ENCODE peak calls at places on chromosome 5, in seven cellular contexts. P is Calu3, K is osteoblast, Z is GM10248, N is astrocyte, C is cardiac fibroblast, Y is cardiac muscle cell. V is an unnamed sample.
A peak's percentile ranks its signal among the peaks of the same experiment; 100 is the strongest.

GRCh38 chr5:4022991-4023390 is 427.4 kb downstream of the IRX1 start:
- DNase-seq in P (no peak), K (no peak), Z (no peak), N (no peak), C (no peak), Y (no peak), V (no peak)

GRCh38 chr5:159448-160172 is 31.7 kb upstream of the LRRC14B start:
- DNase-seq in P (no peak), K (peak; percentile 95), Z (no peak), N (peak; percentile 87), C (peak; percentile 14), Y (peak; percentile 51), V (no peak)

GRCh38 chr5:117131048-117131679 is 556.5 kb upstream of the SEMA6A start:
- DNase-seq in P (no peak), K (peak; percentile 42), Z (peak; percentile 21), N (no peak), C (no peak), Y (no peak), V (peak; percentile 26)

GRCh38 chr5:135446186-135446585 is 962 bp downstream of the DCANP1 start:
- DNase-seq in P (no peak), K (no peak), Z (no peak), N (no peak), C (no peak), Y (no peak), V (no peak)

GRCh38 chr5:94891565-94892362 is 273.3 kb downstream of the SLF1 start:
- DNase-seq in P (no peak), K (no peak), Z (no peak), N (no peak), C (no peak), Y (no peak), V (no peak)

GRCh38 chr5:133690746-133691145 is 78.4 kb upstream of the FSTL4 start:
- DNase-seq in P (no peak), K (no peak), Z (no peak), N (no peak), C (no peak), Y (no peak), V (no peak)

GRCh38 chr5:122774861-122775712 is at the start of gene SNX2:
- DNase-seq in P (peak; percentile 96), K (peak; percentile 93), Z (peak; percentile 92), N (peak; percentile 60), C (peak; percentile 93), Y (peak; percentile 94), V (peak; percentile 89)

GRCh38 chr5:147180751-147181150 is 54.1 kb upstream of the STK32A start:
- DNase-seq in P (no peak), K (peak; percentile 32), Z (no peak), N (peak; percentile 53), C (peak; percentile 37), Y (peak; percentile 60), V (no peak)

GRCh38 chr5:15598294-15598902 is 98.4 kb downstream of the FBXL7 start:
- DNase-seq in P (peak; percentile 4), K (no peak), Z (no peak), N (no peak), C (no peak), Y (no peak), V (no peak)

GRCh38 chr5:53326420-53327153 is 153.8 kb upstream of the FST start:
- DNase-seq in P (no peak), K (no peak), Z (no peak), N (no peak), C (peak; percentile 93), Y (peak; percentile 89), V (no peak)

GRCh38 chr5:6837519-6838110 is 124.4 kb downstream of the TENT4A start:
- DNase-seq in P (peak; percentile 41), K (no peak), Z (peak; percentile 48), N (no peak), C (peak; percentile 7), Y (no peak), V (no peak)

GRCh38 chr5:171984748-171985419 is 21.6 kb downstream of the FBXW11 start:
- DNase-seq in P (no peak), K (peak; percentile 82), Z (no peak), N (peak; percentile 99), C (peak; percentile 39), Y (peak; percentile 67), V (no peak)

GRCh38 chr5:149206524-149207141 is 65.0 kb upstream of the AFAP1L1 start:
- DNase-seq in P (no peak), K (no peak), Z (no peak), N (no peak), C (peak; percentile 66), Y (peak; percentile 38), V (no peak)

GRCh38 chr5:175731756-175732465 is 74.0 kb downstream of the HRH2 start:
- DNase-seq in P (no peak), K (no peak), Z (no peak), N (no peak), C (no peak), Y (no peak), V (no peak)

GRCh38 chr5:53679261-53679660 is 118.8 kb downstream of the NDUFS4 start:
- DNase-seq in P (no peak), K (peak; percentile 25), Z (no peak), N (peak; percentile 8), C (peak; percentile 46), Y (peak; percentile 42), V (no peak)

GRCh38 chr5:1410156-1411014 is 34.9 kb downstream of the SLC6A3 start:
- DNase-seq in P (no peak), K (no peak), Z (no peak), N (no peak), C (no peak), Y (no peak), V (no peak)

GRCh38 chr5:44646016-44646415 is 162.7 kb upstream of the MRPS30 start:
- DNase-seq in P (no peak), K (no peak), Z (no peak), N (no peak), C (peak; percentile 14), Y (no peak), V (no peak)

GRCh38 chr5:148312159-148312558 is at the start of gene SPINK7:
- DNase-seq in P (no peak), K (no peak), Z (no peak), N (no peak), C (no peak), Y (no peak), V (no peak)

GRCh38 chr5:83227611-83228010 is 150.3 kb downstream of the XRCC4 start:
- DNase-seq in P (no peak), K (no peak), Z (no peak), N (peak; percentile 43), C (no peak), Y (no peak), V (no peak)

GRCh38 chr5:13659391-13659790 is 285.1 kb downstream of the DNAH5 start:
- DNase-seq in P (no peak), K (no peak), Z (no peak), N (peak; percentile 11), C (no peak), Y (no peak), V (no peak)

GRCh38 chr5:1720396-1721110 is 79.1 kb downstream of the MRPL36 start:
- DNase-seq in P (no peak), K (no peak), Z (no peak), N (no peak), C (no peak), Y (no peak), V (no peak)

GRCh38 chr5:172733179-172733973 is 37.6 kb downstream of the DUSP1 start:
- DNase-seq in P (peak; percentile 64), K (peak; percentile 96), Z (no peak), N (peak; percentile 98), C (peak; percentile 99), Y (peak; percentile 98), V (no peak)

DNA sequence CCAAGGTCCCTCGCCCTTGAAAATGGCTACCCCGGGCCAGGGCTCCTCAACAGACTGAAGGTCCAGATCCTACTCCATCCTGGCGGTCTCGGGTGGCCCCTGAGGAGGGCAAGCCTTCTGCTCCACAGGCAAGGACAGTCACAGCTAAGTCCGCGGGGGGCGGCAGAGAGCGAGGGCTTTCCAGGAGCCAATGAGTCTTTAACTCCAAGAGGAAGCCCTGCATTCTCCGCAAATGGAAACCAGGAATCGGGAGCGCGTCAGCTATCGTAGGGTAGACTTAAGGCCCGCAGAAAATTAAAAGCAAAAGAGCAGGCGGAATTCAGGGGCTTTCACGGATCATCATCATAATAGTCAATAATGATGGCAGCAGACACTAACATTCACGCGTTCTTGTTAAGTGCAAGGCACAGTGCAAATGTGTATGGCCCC is 87.8 kb upstream of the TNFAIP8 start:
- DNase-seq in P (peak; percentile 93), K (peak; percentile 95), Z (peak; percentile 83), N (peak; percentile 91), C (peak; percentile 97), Y (peak; percentile 95), V (peak; percentile 85)
- TF ChIP-seq CTCF in P (peak; percentile 56), K (peak; percentile 44), Z (peak; percentile 81), N (peak; percentile 30), C (peak; percentile 44), Y (peak; percentile 34), V (peak; percentile 71)

DNA sequence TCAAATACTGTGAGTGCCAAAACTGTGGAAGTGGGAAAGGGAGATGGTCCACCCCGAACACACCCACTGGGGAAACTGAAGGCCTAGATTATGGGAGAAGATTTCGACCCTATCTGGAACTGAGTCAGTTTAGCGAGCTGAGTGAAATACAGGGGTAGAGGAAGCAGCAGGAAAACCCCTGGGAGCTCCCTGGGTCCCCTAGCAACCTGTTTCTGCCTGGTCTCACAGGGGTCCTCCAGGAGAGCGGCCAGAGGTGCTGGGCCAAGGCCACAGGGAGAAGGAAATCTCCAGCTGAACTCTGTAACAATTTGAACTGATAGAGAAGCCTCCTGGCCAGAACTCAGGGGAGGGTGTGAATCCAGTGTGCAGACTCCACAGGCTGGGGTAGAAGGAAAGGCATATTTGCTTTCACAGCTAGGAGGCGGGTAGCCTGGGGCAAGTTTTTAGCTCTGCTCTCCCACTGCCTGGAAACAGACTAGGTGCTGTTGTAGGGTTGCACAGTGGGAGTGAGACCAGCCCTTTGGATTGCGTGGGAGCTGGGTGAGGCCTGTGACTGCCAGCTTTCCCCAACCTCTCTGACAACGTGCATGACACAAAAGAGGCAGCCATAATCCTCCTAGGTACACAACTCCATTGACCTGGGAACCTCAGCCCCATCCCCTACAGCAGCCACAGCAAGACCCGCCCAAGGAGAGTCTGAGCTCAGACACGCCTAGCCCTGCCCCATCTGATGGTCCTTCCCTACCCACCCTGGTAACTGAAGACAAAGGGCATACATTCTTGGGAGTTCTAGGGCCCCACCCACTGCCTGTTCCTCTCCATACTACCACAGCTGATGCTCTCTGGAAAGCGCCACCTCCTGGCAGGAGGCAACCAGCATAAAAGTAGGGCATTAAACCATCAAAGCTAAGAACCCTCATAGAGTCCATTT is 78.8 kb upstream of the GPBP1 start:
- DNase-seq in P (peak; percentile 44), K (no peak), Z (no peak), N (no peak), C (peak; percentile 7), Y (peak; percentile 9), V (no peak)
- TF ChIP-seq CTCF in P (peak; percentile 33), K (peak; percentile 37), Z (peak; percentile 9), N (no peak), C (no peak), Y (peak; percentile 29), V (peak; percentile 34)

GRCh38 chr5:78361226-78361993 is 993 bp downstream of the SCAMP1 start:
- DNase-seq in P (peak; percentile 35), K (peak; percentile 78), Z (no peak), N (peak; percentile 68), C (peak; percentile 82), Y (peak; percentile 85), V (peak; percentile 31)
- TF ChIP-seq CTCF in P (peak; percentile 15), K (peak; percentile 36), Z (no peak), N (no peak), C (peak; percentile 17), Y (peak; percentile 31), V (no peak)

GRCh38 chr5:99000221-99000620 is 71.4 kb upstream of the CHD1 start:
- DNase-seq in P (no peak), K (no peak), Z (no peak), N (no peak), C (no peak), Y (no peak), V (no peak)
- TF ChIP-seq CTCF in P (no peak), K (no peak), Z (no peak), N (no peak), C (no peak), Y (no peak), V (no peak)

V was measured in GM13977.